ENCODE peak calls at places on chromosomes 16 and 17, in ten cellular contexts. A is HCT116, Y is K562, H is right atrium auricular region, W is WERI-Rb-1, L is heart right ventricle, N is heart left ventricle, O is thoracic aorta, B is PC-3, J is fibroblast of villous mesenchyme. G is an unnamed sample.

GRCh38 chr16:75385507-75386152 is 47.7 kb downstream of the CFDP1 start:
- DNase-seq in J (peak), L (no peak), H (no peak), W (no peak), B (peak), N (no peak), A (peak), Y (peak), O (no peak), G (peak)

GRCh38 chr17:77666881-77667395 is 291.6 kb upstream of the TNRC6C start:
- DNase-seq in W (no peak), Y (no peak), B (no peak), J (no peak), A (no peak), H (no peak), N (no peak), L (no peak), O (no peak), G (no peak)

GRCh38 chr17:74779948-74780400 is 3.8 kb upstream of the NAT9 start:
- DNase-seq in J (no peak), A (no peak), L (no peak), Y (no peak), W (no peak), H (peak), N (peak), O (no peak), B (no peak), G (no peak)

GRCh38 chr17:13594762-13595697 is 6.7 kb downstream of the HS3ST3A1 start:
- DNase-seq in L (peak), H (peak), O (peak), A (peak), B (peak), Y (peak), N (peak), J (peak), W (peak), G (peak)

GRCh38 chr16:19210175-19210924 is 42.3 kb downstream of the SYT17 start:
- DNase-seq in H (no peak), L (no peak), A (peak), B (peak), J (peak), O (no peak), N (no peak), W (no peak), Y (no peak), G (no peak)

GRCh38 chr17:550776-551175 is 163.9 kb downstream of the VPS53 start:
- DNase-seq in A (no peak), L (no peak), B (no peak), Y (no peak), O (no peak), N (no peak), W (no peak), J (no peak), H (no peak), G (no peak)

GRCh38 chr16:81565633-81566032 is 121.0 kb downstream of the CMIP start:
- DNase-seq in A (no peak), W (no peak), H (no peak), B (no peak), Y (no peak), L (no peak), N (no peak), J (no peak), O (no peak), G (no peak)

GRCh38 chr17:44117351-44117750 is 6.1 kb downstream of the HDAC5 start:
- DNase-seq in B (no peak), W (no peak), H (no peak), L (no peak), O (no peak), Y (no peak), A (no peak), N (no peak), J (no peak), G (no peak)

GRCh38 chr16:17408955-17409441 is 61.8 kb downstream of the XYLT1 start:
- DNase-seq in H (no peak), B (no peak), A (no peak), W (no peak), N (no peak), L (no peak), O (no peak), Y (no peak), J (no peak), G (no peak)

GRCh38 chr16:51062039-51062438 is 89.0 kb downstream of the SALL1 start:
- DNase-seq in N (no peak), O (no peak), J (no peak), Y (no peak), H (no peak), L (no peak), W (peak), A (no peak), B (no peak), G (no peak)

GRCh38 chr16:56242740-56243139 is 51.5 kb downstream of the GNAO1 start:
- DNase-seq in H (no peak), A (no peak), J (no peak), B (no peak), L (no peak), O (no peak), W (no peak), N (no peak), Y (no peak), G (no peak)

GRCh38 chr16:1771072-1771863 is at the start of gene NME3:
- DNase-seq in O (no peak), A (no peak), H (peak), B (peak), L (peak), Y (peak), N (peak), W (peak), J (peak), G (peak)

GRCh38 chr16:66127459-66128362 is 238.8 kb upstream of the CDH5 start:
- DNase-seq in N (peak), H (no peak), J (no peak), L (peak), W (no peak), Y (no peak), A (no peak), O (no peak), B (peak), G (no peak)

GRCh38 chr17:37742762-37743611 is 1.9 kb downstream of the HNF1B start:
- DNase-seq in A (no peak), O (no peak), B (peak), Y (no peak), N (no peak), J (no peak), H (no peak), W (no peak), L (no peak), G (no peak)
- TF ChIP-seq CTCF in A (no peak), O (no peak), B (no peak), Y (no peak), N (no peak), J (no peak), H (no peak), W (no peak), L (no peak), G (no peak)

GRCh38 chr16:3474136-3474779 is 21.0 kb downstream of the C16orf90 start:
- DNase-seq in L (no peak), B (no peak), J (no peak), H (no peak), A (no peak), Y (peak), W (no peak), N (no peak), O (no peak), G (no peak)

GRCh38 chr16:3479654-3480216 is 15.6 kb downstream of the C16orf90 start:
- DNase-seq in A (no peak), Y (no peak), J (no peak), W (no peak), N (no peak), O (no peak), L (no peak), H (no peak), B (no peak), G (no peak)

GRCh38 chr16:3478242-3478925 is 16.9 kb downstream of the C16orf90 start:
- DNase-seq in A (no peak), O (no peak), B (no peak), W (no peak), H (no peak), Y (no peak), J (no peak), N (no peak), L (no peak), G (no peak)

GRCh38 chr16:3472878-3473595 is 22.3 kb downstream of the C16orf90 start:
- DNase-seq in J (peak), B (no peak), H (no peak), Y (no peak), W (no peak), N (no peak), L (no peak), O (no peak), A (no peak), G (no peak)

GRCh38 chr16:3475604-3476375 is 19.5 kb downstream of the C16orf90 start:
- DNase-seq in B (no peak), J (no peak), H (no peak), W (no peak), O (no peak), L (no peak), N (no peak), A (no peak), Y (no peak), G (no peak)
- H3K4me3 ChIP-seq in B (no peak), J (no peak), H (no peak), W (no peak), O (no peak), L (no peak), N (no peak), A (no peak), Y (no peak), G (no peak)

GRCh38 chr17:21214015-21214776 is at the start of gene TMEM11:
- DNase-seq in A (peak), J (peak), O (peak), N (peak), L (peak), Y (peak), W (peak), B (peak), H (peak), G (peak)
- TF ChIP-seq CTCF in A (no peak), J (no peak), O (peak), N (peak), L (peak), Y (no peak), W (no peak), B (no peak), H (no peak), G (no peak)

DNA sequence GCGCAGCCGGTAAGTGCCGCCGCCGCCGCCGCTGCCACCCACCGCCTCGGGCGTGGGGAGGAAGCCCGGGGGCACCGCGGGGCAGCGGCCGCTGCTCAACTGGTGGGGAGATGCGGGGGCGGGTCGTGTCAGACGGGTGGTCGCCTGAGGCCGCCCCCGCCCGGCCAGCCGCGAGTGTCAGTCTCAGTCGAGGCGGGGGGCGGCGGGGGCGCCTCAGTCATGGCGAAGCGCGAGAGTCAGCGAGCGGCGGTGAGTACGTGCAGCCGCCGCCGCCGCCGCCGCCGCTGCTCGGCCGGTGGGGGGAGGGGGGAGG is 76.2 kb downstream of the CHD9 start:
- DNase-seq in A (no peak), L (no peak), Y (no peak), O (no peak), B (no peak), J (no peak), H (no peak), N (no peak), W (no peak), G (no peak)
- H3K4me3 ChIP-seq in A (peak), L (peak), Y (peak), O (peak), B (peak), J (peak), H (peak), N (peak), W (peak), G (peak)

DNA sequence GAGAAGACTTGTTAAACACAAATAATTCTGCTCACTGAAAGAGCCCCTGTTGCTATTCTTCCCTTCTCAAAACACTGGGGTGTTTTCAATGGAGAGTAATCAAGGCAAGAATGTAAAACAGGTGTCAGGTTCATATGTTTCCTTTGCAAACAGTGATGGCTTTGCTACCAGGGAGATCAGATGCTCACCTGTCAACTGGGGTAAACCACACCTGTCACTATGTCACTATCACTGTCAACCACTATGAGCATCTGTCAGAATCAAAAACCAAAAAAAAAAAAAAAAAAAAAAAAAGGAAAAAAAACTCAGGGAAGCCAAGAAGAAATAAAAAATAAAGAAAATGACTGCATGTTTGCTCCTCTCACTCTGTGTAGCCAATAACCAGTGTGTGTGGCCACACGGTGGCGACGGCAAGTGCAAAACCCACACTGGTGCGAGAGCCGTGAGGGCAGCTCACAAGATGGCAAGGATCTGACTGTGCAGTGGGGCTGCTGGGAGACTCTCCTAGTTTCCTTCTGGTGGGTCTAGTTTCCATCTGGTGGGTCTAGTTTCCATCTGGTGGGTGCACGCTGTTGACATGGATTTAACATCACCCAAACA is 22.7 kb downstream of the USP22 start:
- DNase-seq in A (no peak), H (no peak), O (no peak), Y (no peak), W (peak), N (no peak), L (no peak), J (no peak), B (peak), G (peak)
- TF ChIP-seq CTCF in A (peak), H (peak), O (peak), Y (peak), W (peak), N (peak), L (peak), J (peak), B (peak), G (peak)

G was measured in cardiac fibroblast.